ENCODE peak calls at places on chromosome 13, in six cellular contexts. One of them, this sample, is unnamed.
A peak's percentile ranks its signal among the peaks of the same experiment; 100 is the strongest.

GRCh38 chr13:44050450-44051063 is 170.9 kb downstream of the LACC1 start:
- DNase-seq in SK-N-SH: peak; percentile 33
- DNase-seq in H1: no peak
- DNase-seq in GM12878: no peak
- DNase-seq in HCT116: peak; percentile 32
- DNase-seq in K562: no peak
- DNase-seq in this sample: peak; percentile 7

GRCh38 chr13:110915874-110916670 is 1.2 kb upstream of the ANKRD10 start:
- DNase-seq in K562: no peak
- DNase-seq in GM12878: no peak
- DNase-seq in H1: no peak
- DNase-seq in HCT116: no peak
- DNase-seq in SK-N-SH: no peak
- DNase-seq in this sample: peak; percentile 49

GRCh38 chr13:27728271-27728670 is 64.0 kb upstream of the GSX1 start:
- DNase-seq in SK-N-SH: no peak
- DNase-seq in HCT116: no peak
- DNase-seq in GM12878: no peak
- DNase-seq in K562: no peak
- DNase-seq in H1: no peak
- DNase-seq in this sample: no peak

GRCh38 chr13:52128714-52129700 is at the start of gene NEK5:
- DNase-seq in HCT116: peak; percentile 27
- DNase-seq in SK-N-SH: peak; percentile 90
- DNase-seq in GM12878: no peak
- DNase-seq in H1: peak; percentile 93
- DNase-seq in K562: peak; percentile 73
- DNase-seq in this sample: peak; percentile 49

GRCh38 chr13:50576156-50576555 is 267.3 kb downstream of the DLEU7 start:
- DNase-seq in GM12878: no peak
- DNase-seq in SK-N-SH: no peak
- DNase-seq in HCT116: no peak
- DNase-seq in K562: no peak
- DNase-seq in H1: no peak
- DNase-seq in this sample: no peak

GRCh38 chr13:41231786-41232185 is 31.6 kb downstream of the MTRF1 start:
- DNase-seq in GM12878: peak; percentile 24
- DNase-seq in HCT116: no peak
- DNase-seq in SK-N-SH: no peak
- DNase-seq in K562: no peak
- DNase-seq in H1: no peak
- DNase-seq in this sample: peak; percentile 28

GRCh38 chr13:22298530-22298929 is 627.7 kb downstream of the FGF9 start:
- DNase-seq in H1: no peak
- DNase-seq in GM12878: no peak
- DNase-seq in SK-N-SH: no peak
- DNase-seq in HCT116: no peak
- DNase-seq in K562: no peak
- DNase-seq in this sample: no peak

GRCh38 chr13:97659602-97660001 is 225.6 kb downstream of the RAP2A start:
- DNase-seq in H1: no peak
- DNase-seq in HCT116: no peak
- DNase-seq in K562: no peak
- DNase-seq in GM12878: no peak
- DNase-seq in SK-N-SH: peak; percentile 46
- DNase-seq in this sample: peak; percentile 13

DNA sequence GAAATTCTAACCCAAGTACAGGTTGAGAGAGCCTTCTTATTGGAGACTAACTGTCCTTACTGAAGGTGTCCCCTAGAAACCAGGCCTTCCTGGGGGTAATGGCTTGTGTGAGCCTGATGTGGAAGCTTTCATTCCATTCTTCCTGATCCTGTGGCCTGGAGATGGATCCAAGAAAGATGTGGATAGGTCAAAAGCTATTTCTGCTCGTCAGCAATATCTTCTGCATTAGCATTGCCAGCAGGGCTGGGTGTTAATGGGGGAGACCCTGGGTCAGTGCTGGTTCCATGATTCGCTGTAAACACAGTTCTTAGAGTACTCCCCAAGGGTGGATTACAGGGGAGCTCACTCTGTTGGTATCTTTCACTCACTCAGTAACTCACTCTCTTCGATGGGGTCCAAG is 42.9 kb downstream of the CBY2 start:
- DNase-seq in GM12878: no peak
- DNase-seq in HCT116: no peak
- DNase-seq in SK-N-SH: no peak
- DNase-seq in H1: no peak
- DNase-seq in K562: no peak
- DNase-seq in this sample: no peak
- TF ChIP-seq YY1 in GM12878: no peak
- TF ChIP-seq YY1 in HCT116: no peak
- TF ChIP-seq YY1 in SK-N-SH: no peak
- TF ChIP-seq YY1 in H1: no peak
- TF ChIP-seq YY1 in K562: no peak
- TF ChIP-seq YY1 in this sample: no peak

GRCh38 chr13:114021464-114022308 is 47.8 kb upstream of the C13orf46 start:
- DNase-seq in SK-N-SH: no peak
- DNase-seq in K562: no peak
- DNase-seq in H1: no peak
- DNase-seq in HCT116: no peak
- DNase-seq in GM12878: no peak
- DNase-seq in this sample: no peak
- TF ChIP-seq YY1 in SK-N-SH: no peak
- TF ChIP-seq YY1 in K562: no peak
- TF ChIP-seq YY1 in H1: no peak
- TF ChIP-seq YY1 in HCT116: no peak
- TF ChIP-seq YY1 in GM12878: no peak
- TF ChIP-seq YY1 in this sample: no peak

GRCh38 chr13:29456419-29456818 is 139.1 kb downstream of the SLC7A1 start:
- DNase-seq in GM12878: no peak
- DNase-seq in K562: peak; percentile 13
- DNase-seq in H1: no peak
- DNase-seq in SK-N-SH: no peak
- DNase-seq in HCT116: no peak
- DNase-seq in this sample: no peak
- TF ChIP-seq YY1 in GM12878: no peak
- TF ChIP-seq YY1 in K562: no peak
- TF ChIP-seq YY1 in H1: no peak
- TF ChIP-seq YY1 in SK-N-SH: no peak
- TF ChIP-seq YY1 in HCT116: no peak
- TF ChIP-seq YY1 in this sample: no peak

GRCh38 chr13:23797276-23797903 is 91.8 kb downstream of the MIPEP start:
- DNase-seq in K562: no peak
- DNase-seq in SK-N-SH: no peak
- DNase-seq in HCT116: no peak
- DNase-seq in H1: no peak
- DNase-seq in GM12878: no peak
- DNase-seq in this sample: no peak

GRCh38 chr13:23792680-23793079 is 96.5 kb downstream of the MIPEP start:
- DNase-seq in K562: no peak
- DNase-seq in H1: no peak
- DNase-seq in GM12878: no peak
- DNase-seq in SK-N-SH: no peak
- DNase-seq in HCT116: no peak
- DNase-seq in this sample: no peak

GRCh38 chr13:23793711-23794110 is 95.5 kb downstream of the MIPEP start:
- DNase-seq in K562: no peak
- DNase-seq in HCT116: no peak
- DNase-seq in H1: no peak
- DNase-seq in SK-N-SH: no peak
- DNase-seq in GM12878: no peak
- DNase-seq in this sample: no peak

GRCh38 chr13:23796546-23796945 is 92.7 kb downstream of the MIPEP start:
- DNase-seq in HCT116: no peak
- DNase-seq in K562: no peak
- DNase-seq in GM12878: no peak
- DNase-seq in SK-N-SH: no peak
- DNase-seq in H1: no peak
- DNase-seq in this sample: peak; percentile 34

GRCh38 chr13:23794267-23795161 is 94.7 kb downstream of the MIPEP start:
- DNase-seq in SK-N-SH: no peak
- DNase-seq in GM12878: peak; percentile 72
- DNase-seq in HCT116: no peak
- DNase-seq in K562: no peak
- DNase-seq in H1: no peak
- DNase-seq in this sample: no peak
- TF ChIP-seq YY1 in SK-N-SH: no peak
- TF ChIP-seq YY1 in GM12878: no peak
- TF ChIP-seq YY1 in HCT116: no peak
- TF ChIP-seq YY1 in K562: no peak
- TF ChIP-seq YY1 in H1: no peak
- TF ChIP-seq YY1 in this sample: no peak

GRCh38 chr13:60647547-60647946 is 250.5 kb downstream of the TDRD3 start:
- DNase-seq in SK-N-SH: no peak
- DNase-seq in H1: no peak
- DNase-seq in K562: no peak
- DNase-seq in GM12878: no peak
- DNase-seq in HCT116: no peak
- DNase-seq in this sample: no peak
- TF ChIP-seq YY1 in SK-N-SH: no peak
- TF ChIP-seq YY1 in H1: no peak
- TF ChIP-seq YY1 in K562: no peak
- TF ChIP-seq YY1 in GM12878: no peak
- TF ChIP-seq YY1 in HCT116: no peak
- TF ChIP-seq YY1 in this sample: no peak

DNA sequence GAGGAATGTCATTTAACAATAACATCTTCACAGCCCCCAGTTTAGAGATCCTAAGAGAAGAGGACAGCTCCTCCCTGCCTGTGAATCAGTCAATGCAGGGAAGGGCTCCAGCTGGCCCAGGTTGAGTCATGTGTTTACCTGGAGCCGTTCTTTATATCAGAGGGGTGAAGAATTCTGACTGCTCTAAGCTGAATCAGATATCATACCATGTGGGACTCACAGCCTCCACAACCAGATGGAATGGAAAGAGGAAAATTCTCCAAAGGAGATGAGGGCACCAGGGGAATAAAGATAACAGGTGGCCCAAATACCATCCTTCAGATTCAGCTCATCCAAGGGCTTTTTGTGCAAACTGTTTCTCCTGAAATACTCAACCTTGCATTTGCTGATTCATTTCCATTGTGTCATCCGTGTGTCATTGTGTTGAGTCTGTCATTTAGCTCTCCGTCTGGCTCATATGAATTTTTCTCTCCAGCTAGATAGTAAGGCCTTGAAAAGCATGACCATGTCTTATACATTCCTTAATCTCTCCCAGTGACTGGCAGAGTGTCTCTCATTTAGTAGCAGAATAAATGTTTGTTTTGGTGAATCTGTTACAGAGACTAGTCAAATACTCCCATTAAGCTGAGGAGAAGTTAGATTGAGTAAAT is 217.9 kb downstream of the RFC3 start:
- DNase-seq in K562: no peak
- DNase-seq in HCT116: no peak
- DNase-seq in GM12878: no peak
- DNase-seq in SK-N-SH: no peak
- DNase-seq in H1: no peak
- DNase-seq in this sample: peak; percentile 57
- TF ChIP-seq YY1 in K562: no peak
- TF ChIP-seq YY1 in HCT116: no peak
- TF ChIP-seq YY1 in GM12878: no peak
- TF ChIP-seq YY1 in SK-N-SH: no peak
- TF ChIP-seq YY1 in H1: no peak
- TF ChIP-seq YY1 in this sample: no peak